ENCODE peak calls at places on chromosomes 4 and X, in nine cellular contexts. K is brain microvascular endothelial cell, J is NCI-H1092, Q is globus pallidus, W is hepatocyte, M is T-cell, B is substantia nigra, D is germinal center, O is pancreas. C is an unnamed sample.

GRCh38 chr4:162010362-162010761 is 153.4 kb downstream of the FSTL5 start:
- DNase-seq in K (no peak), J (no peak), Q (no peak), W (no peak), M (no peak), B (no peak), D (no peak), O (no peak), C (no peak)

GRCh38 chr4:165751882-165752281 is 121.2 kb upstream of the TLL1 start:
- DNase-seq in K (no peak), J (no peak), Q (no peak), W (no peak), M (no peak), B (no peak), D (no peak), O (no peak), C (no peak)

GRCh38 chrX:31038585-31039326 is 33.1 kb downstream of the FTHL17 start:
- DNase-seq in K (peak), J (no peak), Q (peak), W (peak), M (no peak), B (no peak), D (peak), O (no peak), C (no peak)

GRCh38 chr4:128228778-128229457 is 58.7 kb downstream of the PGRMC2 start:
- DNase-seq in K (no peak), J (no peak), Q (no peak), W (no peak), M (no peak), B (no peak), D (no peak), O (no peak), C (no peak)

GRCh38 chrX:6990552-6991193 is 156.8 kb upstream of the STS start:
- DNase-seq in K (no peak), J (no peak), Q (no peak), W (no peak), M (no peak), B (no peak), D (no peak), O (no peak), C (no peak)

GRCh38 chr4:3368841-3369760 is 72.7 kb upstream of the HGFAC start:
- DNase-seq in K (no peak), J (peak), Q (no peak), W (no peak), M (no peak), B (no peak), D (no peak), O (no peak), C (no peak)

GRCh38 chrX:152915541-152916241 is 17.8 kb downstream of the ZNF185 start:
- DNase-seq in K (peak), J (no peak), Q (peak), W (peak), M (peak), B (no peak), D (peak), O (no peak), C (no peak)

GRCh38 chr4:138859249-138859648 is 156.3 kb upstream of the NOCT start:
- DNase-seq in K (no peak), J (no peak), Q (no peak), W (no peak), M (no peak), B (no peak), D (no peak), O (no peak), C (no peak)

GRCh38 chr4:89254847-89255246 is 52.8 kb downstream of the GPRIN3 start:
- DNase-seq in K (no peak), J (no peak), Q (no peak), W (peak), M (peak), B (no peak), D (peak), O (no peak), C (no peak)

GRCh38 chr4:154622598-154622997 is 10.1 kb upstream of the FGG start:
- DNase-seq in K (peak), J (no peak), Q (peak), W (peak), M (no peak), B (no peak), D (peak), O (no peak), C (peak)

GRCh38 chr4:151658959-151659593 is 101.7 kb downstream of the GATB start:
- DNase-seq in K (no peak), J (no peak), Q (no peak), W (no peak), M (no peak), B (no peak), D (no peak), O (no peak), C (no peak)

GRCh38 chr4:79325864-79326328 is at the start of gene NAA11:
- DNase-seq in K (no peak), J (no peak), Q (no peak), W (no peak), M (no peak), B (no peak), D (no peak), O (no peak), C (no peak)

GRCh38 chr4:103718993-103719319 is 829 bp downstream of the TACR3 start:
- DNase-seq in K (no peak), J (no peak), Q (no peak), W (peak), M (no peak), B (no peak), D (no peak), O (no peak), C (no peak)

GRCh38 chr4:6443035-6444023 is 29.1 kb downstream of the PPP2R2C start:
- DNase-seq in K (no peak), J (no peak), Q (no peak), W (no peak), M (no peak), B (no peak), D (no peak), O (no peak), C (no peak)

GRCh38 chr4:98430708-98431403 is 169.7 kb downstream of the RAP1GDS1 start:
- DNase-seq in K (peak), J (no peak), Q (no peak), W (peak), M (no peak), B (no peak), D (no peak), O (no peak), C (no peak)

GRCh38 chrX:130984782-130985181 is 73.4 kb upstream of the ARHGAP36 start:
- DNase-seq in K (no peak), J (no peak), Q (no peak), W (no peak), M (no peak), B (no peak), D (no peak), O (no peak), C (no peak)

GRCh38 chr4:2451036-2451520 is 17.8 kb upstream of the RNF4 start:
- DNase-seq in K (no peak), J (no peak), Q (no peak), W (no peak), M (no peak), B (no peak), D (no peak), O (peak), C (no peak)

GRCh38 chrX:46849933-46850332 is 13.1 kb downstream of the RP2 start:
- DNase-seq in K (peak), J (no peak), Q (no peak), W (no peak), M (no peak), B (no peak), D (no peak), O (no peak), C (no peak)

GRCh38 chrX:12974217-12974796 is 603 bp upstream of the TMSB4X start:
- DNase-seq in K (no peak), J (no peak), Q (no peak), W (peak), M (no peak), B (peak), D (no peak), O (peak), C (no peak)

GRCh38 chr4:4787421-4787820 is 72.0 kb upstream of the MSX1 start:
- DNase-seq in K (no peak), J (no peak), Q (no peak), W (no peak), M (no peak), B (no peak), D (no peak), O (no peak), C (peak)

GRCh38 chr4:38223306-38223705 is 263.1 kb downstream of the PTTG2 start:
- DNase-seq in K (no peak), J (no peak), Q (no peak), W (no peak), M (no peak), B (no peak), D (no peak), O (no peak), C (no peak)

GRCh38 chr4:186981161-186981560 is 257.5 kb upstream of the FAT1 start:
- DNase-seq in K (no peak), J (no peak), Q (no peak), W (no peak), M (no peak), B (no peak), D (no peak), O (no peak), C (no peak)

GRCh38 chr4:41122309-41122708 is 92.0 kb downstream of the APBB2 start:
- DNase-seq in K (no peak), J (no peak), Q (no peak), W (no peak), M (no peak), B (no peak), D (no peak), O (no peak), C (no peak)